ENCODE peak calls at places on chromosome 10, in five cellular contexts. One of them, this sample, is unnamed.

GRCh38 chr10:21080246-21080645 is 183.1 kb upstream of the NEBL start:
- DNase-seq in endothelial cell: no peak
- DNase-seq in C1 segment of cervical spinal cord: no peak
- DNase-seq in left cardiac atrium: no peak
- DNase-seq in activated CD8-positive, alpha-beta memory T cell treated with anti-CD3 and anti-CD28 coated beads, Interleukin-2, amount 50 U/mL, for 48 hours: no peak
- DNase-seq in this sample: no peak

GRCh38 chr10:43133196-43133808 is 4.9 kb upstream of the CSGALNACT2 start:
- DNase-seq in activated CD8-positive, alpha-beta memory T cell treated with anti-CD3 and anti-CD28 coated beads, Interleukin-2, amount 50 U/mL, for 48 hours: no peak
- DNase-seq in endothelial cell: no peak
- DNase-seq in C1 segment of cervical spinal cord: no peak
- DNase-seq in left cardiac atrium: no peak
- DNase-seq in this sample: no peak

GRCh38 chr10:129090618-129091366 is 376.2 kb upstream of the MGMT start:
- DNase-seq in activated CD8-positive, alpha-beta memory T cell treated with anti-CD3 and anti-CD28 coated beads, Interleukin-2, amount 50 U/mL, for 48 hours: no peak
- DNase-seq in C1 segment of cervical spinal cord: no peak
- DNase-seq in left cardiac atrium: no peak
- DNase-seq in endothelial cell: no peak
- DNase-seq in this sample: no peak

GRCh38 chr10:11578802-11579255 is 32.6 kb downstream of the USP6NL start:
- DNase-seq in activated CD8-positive, alpha-beta memory T cell treated with anti-CD3 and anti-CD28 coated beads, Interleukin-2, amount 50 U/mL, for 48 hours: no peak
- DNase-seq in left cardiac atrium: no peak
- DNase-seq in endothelial cell: no peak
- DNase-seq in C1 segment of cervical spinal cord: no peak
- DNase-seq in this sample: no peak

GRCh38 chr10:130174343-130174742 is 38.2 kb downstream of the GLRX3 start:
- DNase-seq in C1 segment of cervical spinal cord: no peak
- DNase-seq in left cardiac atrium: no peak
- DNase-seq in activated CD8-positive, alpha-beta memory T cell treated with anti-CD3 and anti-CD28 coated beads, Interleukin-2, amount 50 U/mL, for 48 hours: no peak
- DNase-seq in endothelial cell: no peak
- DNase-seq in this sample: no peak

GRCh38 chr10:3806603-3807002 is 21.6 kb upstream of the KLF6 start:
- DNase-seq in endothelial cell: no peak
- DNase-seq in activated CD8-positive, alpha-beta memory T cell treated with anti-CD3 and anti-CD28 coated beads, Interleukin-2, amount 50 U/mL, for 48 hours: no peak
- DNase-seq in left cardiac atrium: no peak
- DNase-seq in C1 segment of cervical spinal cord: no peak
- DNase-seq in this sample: no peak

GRCh38 chr10:117488004-117488403 is 54.5 kb upstream of the EMX2 start:
- DNase-seq in left cardiac atrium: no peak
- DNase-seq in activated CD8-positive, alpha-beta memory T cell treated with anti-CD3 and anti-CD28 coated beads, Interleukin-2, amount 50 U/mL, for 48 hours: no peak
- DNase-seq in endothelial cell: no peak
- DNase-seq in C1 segment of cervical spinal cord: no peak
- DNase-seq in this sample: no peak

GRCh38 chr10:112137381-112137987 is 46.1 kb downstream of the GPAM start:
- DNase-seq in C1 segment of cervical spinal cord: peak; percentile 77
- DNase-seq in left cardiac atrium: peak; percentile 63
- DNase-seq in endothelial cell: peak; percentile 94
- DNase-seq in activated CD8-positive, alpha-beta memory T cell treated with anti-CD3 and anti-CD28 coated beads, Interleukin-2, amount 50 U/mL, for 48 hours: peak; percentile 89
- DNase-seq in this sample: peak; percentile 78

GRCh38 chr10:49488056-49488455 is 50.9 kb downstream of the ERCC6 start:
- DNase-seq in endothelial cell: no peak
- DNase-seq in left cardiac atrium: no peak
- DNase-seq in activated CD8-positive, alpha-beta memory T cell treated with anti-CD3 and anti-CD28 coated beads, Interleukin-2, amount 50 U/mL, for 48 hours: no peak
- DNase-seq in C1 segment of cervical spinal cord: no peak
- DNase-seq in this sample: no peak

GRCh38 chr10:18607503-18607902 is 43.9 kb downstream of the NSUN6 start:
- DNase-seq in endothelial cell: no peak
- DNase-seq in C1 segment of cervical spinal cord: peak; percentile 4
- DNase-seq in left cardiac atrium: peak; percentile 45
- DNase-seq in activated CD8-positive, alpha-beta memory T cell treated with anti-CD3 and anti-CD28 coated beads, Interleukin-2, amount 50 U/mL, for 48 hours: no peak
- DNase-seq in this sample: no peak

GRCh38 chr10:6140141-6140841 is 51.5 kb downstream of the RBM17 start:
- DNase-seq in left cardiac atrium: no peak
- DNase-seq in C1 segment of cervical spinal cord: no peak
- DNase-seq in activated CD8-positive, alpha-beta memory T cell treated with anti-CD3 and anti-CD28 coated beads, Interleukin-2, amount 50 U/mL, for 48 hours: no peak
- DNase-seq in endothelial cell: no peak
- DNase-seq in this sample: no peak

This sample was measured in anterior cingulate cortex.